ENCODE peak calls at places on chromosomes 11 and 22, in seven cellular contexts. K, Y, Q, R, F, M and X are unnamed samples.

GRCh38 chr11:17839973-17840611 is 105.5 kb downstream of the KCNC1 start:
- DNase-seq in K (no peak), Y (no peak), Q (no peak), R (no peak), F (no peak), M (peak; percentile 21), X (no peak)

GRCh38 chr11:14335712-14336111 is 23.3 kb downstream of the RRAS2 start:
- DNase-seq in K (no peak), Y (no peak), Q (no peak), R (no peak), F (no peak), M (no peak), X (no peak)

GRCh38 chr22:33984741-33985287 is 64.5 kb upstream of the LARGE1 start:
- DNase-seq in K (peak; percentile 83), Y (no peak), Q (no peak), R (no peak), F (no peak), M (no peak), X (no peak)

GRCh38 chr11:3170756-3171670 is 5.9 kb upstream of the OSBPL5 start:
- DNase-seq in K (no peak), Y (no peak), Q (no peak), R (no peak), F (no peak), M (no peak), X (no peak)

GRCh38 chr11:105923814-105924213 is 98.2 kb downstream of the MSANTD4 start:
- DNase-seq in K (no peak), Y (peak; percentile 49), Q (peak; percentile 86), R (no peak), F (no peak), M (peak; percentile 8), X (no peak)

GRCh38 chr22:18147791-18148507 is 2.0 kb upstream of the USP18 start:
- DNase-seq in K (no peak), Y (no peak), Q (no peak), R (no peak), F (no peak), M (no peak), X (no peak)

GRCh38 chr22:29757096-29757495 is 9.7 kb downstream of the ZMAT5 start:
- DNase-seq in K (no peak), Y (no peak), Q (no peak), R (no peak), F (no peak), M (no peak), X (no peak)

GRCh38 chr22:41256254-41256897 is 15.6 kb upstream of the CHADL start:
- DNase-seq in K (no peak), Y (peak; percentile 71), Q (no peak), R (no peak), F (no peak), M (peak; percentile 67), X (peak; percentile 74)

GRCh38 chr11:61966673-61967176 is 709 bp downstream of the FTH1 start:
- DNase-seq in K (no peak), Y (peak; percentile 52), Q (peak; percentile 62), R (no peak), F (no peak), M (no peak), X (peak; percentile 41)

GRCh38 chr22:46798041-46798365 is 35.6 kb downstream of the TBC1D22A start:
- DNase-seq in K (no peak), Y (no peak), Q (no peak), R (no peak), F (no peak), M (no peak), X (no peak)

GRCh38 chr22:38419864-38420172 is 35.2 kb downstream of the KCNJ4 start:
- DNase-seq in K (no peak), Y (no peak), Q (no peak), R (no peak), F (no peak), M (no peak), X (no peak)

GRCh38 chr22:37169947-37170688 is 17.9 kb downstream of the C1QTNF6 start:
- DNase-seq in K (no peak), Y (no peak), Q (no peak), R (no peak), F (no peak), M (no peak), X (no peak)

GRCh38 chr11:124748481-124749338 is 3.3 kb downstream of the VSIG2 start:
- DNase-seq in K (no peak), Y (no peak), Q (no peak), R (no peak), F (peak; percentile 77), M (peak; percentile 32), X (no peak)

GRCh38 chr22:43277987-43278601 is 65.1 kb downstream of the SCUBE1 start:
- DNase-seq in K (no peak), Y (no peak), Q (no peak), R (no peak), F (no peak), M (no peak), X (no peak)

GRCh38 chr11:64568041-64568571 is 22.9 kb upstream of the SLC22A12 start:
- DNase-seq in K (no peak), Y (no peak), Q (peak; percentile 53), R (no peak), F (no peak), M (no peak), X (no peak)

GRCh38 chr11:57474017-57474750 is 13.9 kb downstream of the RTN4RL2 start:
- DNase-seq in K (peak; percentile 14), Y (no peak), Q (no peak), R (no peak), F (no peak), M (no peak), X (no peak)

GRCh38 chr11:109612481-109612880 is 190.5 kb downstream of the C11orf87 start:
- DNase-seq in K (no peak), Y (no peak), Q (no peak), R (no peak), F (no peak), M (no peak), X (no peak)

GRCh38 chr11:9626778-9627394 is 37.0 kb upstream of the SWAP70 start:
- DNase-seq in K (no peak), Y (no peak), Q (no peak), R (no peak), F (no peak), M (no peak), X (no peak)